ENCODE peak calls at places on chromosomes 5 and 9, in nine cellular contexts. A is stromal cell of bone marrow; M is Daoy; R is activated CD8-positive, alpha-beta memory T cell treated with anti-CD3 and anti-CD28 coated beads, Interleukin-2, amount 50 U/mL, for 4 hours; P is tibial nerve; L is Peyer's patch; Z is naive thymus-derived CD8-positive, alpha-beta T cell; O is DMS 273 treated with DMSO at 0.1 percent for 48 hours; B is OCI-M1. X is an unnamed sample.

GRCh38 chr5:123215929-123216702 is 127.1 kb downstream of the PRDM6 start:
- DNase-seq in A (no peak), M (no peak), R (no peak), P (no peak), L (no peak), Z (no peak), O (no peak), B (peak), X (no peak)

GRCh38 chr9:132669636-132670358 is at the start of gene DDX31:
- DNase-seq in A (peak), M (peak), R (peak), P (peak), L (peak), Z (peak), O (peak), B (peak), X (peak)

GRCh38 chr5:170571885-170572284 is 68.1 kb downstream of the KCNIP1 start:
- DNase-seq in A (no peak), M (no peak), R (no peak), P (no peak), L (no peak), Z (no peak), O (no peak), B (no peak), X (no peak)

GRCh38 chr9:124855944-124856773 is 2.9 kb downstream of the WDR38 start:
- DNase-seq in A (no peak), M (peak), R (no peak), P (no peak), L (no peak), Z (no peak), O (peak), B (peak), X (peak)

GRCh38 chr9:96553070-96553469 is 66.6 kb downstream of the CDC14B start:
- DNase-seq in A (peak), M (peak), R (no peak), P (no peak), L (no peak), Z (no peak), O (no peak), B (no peak), X (no peak)

GRCh38 chr5:65624570-65625555 is at the start of the genes SHLD3 and TRAPPC13:
- DNase-seq in A (peak), M (peak), R (peak), P (peak), L (peak), Z (peak), O (peak), B (peak), X (peak)

GRCh38 chr9:133379153-133380086 is 3.3 kb downstream of the STKLD1 start:
- DNase-seq in A (no peak), M (no peak), R (no peak), P (no peak), L (no peak), Z (no peak), O (no peak), B (no peak), X (no peak)

GRCh38 chr5:135373747-135374515 is 25.1 kb downstream of the MACROH2A1 start:
- DNase-seq in A (no peak), M (no peak), R (no peak), P (no peak), L (no peak), Z (no peak), O (no peak), B (no peak), X (no peak)

GRCh38 chr9:137630126-137630525 is 11.3 kb downstream of the EHMT1 start:
- DNase-seq in A (no peak), M (no peak), R (no peak), P (no peak), L (no peak), Z (no peak), O (no peak), B (no peak), X (no peak)